ENCODE peak calls at places on chromosomes 3 and 15, in six cellular contexts. One of them, this sample, is unnamed.

GRCh38 chr3:57007513-57008415 is 52.7 kb upstream of the SPATA12 start:
- DNase-seq in anterior cingulate cortex: no peak
- DNase-seq in left cardiac atrium: peak; percentile 75
- DNase-seq in NCI-H1694: no peak
- DNase-seq in head of caudate nucleus: peak; percentile 67
- DNase-seq in cardiac muscle cell: peak; percentile 92
- DNase-seq in this sample: peak; percentile 75

GRCh38 chr15:33188654-33189257 is 5.8 kb downstream of the FMN1 start:
- DNase-seq in cardiac muscle cell: no peak
- DNase-seq in left cardiac atrium: no peak
- DNase-seq in anterior cingulate cortex: no peak
- DNase-seq in head of caudate nucleus: no peak
- DNase-seq in NCI-H1694: no peak
- DNase-seq in this sample: no peak

GRCh38 chr3:148147896-148148295 is 549.8 kb upstream of the AGTR1 start:
- DNase-seq in left cardiac atrium: no peak
- DNase-seq in cardiac muscle cell: peak; percentile 12
- DNase-seq in NCI-H1694: no peak
- DNase-seq in anterior cingulate cortex: no peak
- DNase-seq in head of caudate nucleus: no peak
- DNase-seq in this sample: no peak

GRCh38 chr3:126755866-126756265 is 51.8 kb downstream of the CHCHD6 start:
- DNase-seq in NCI-H1694: no peak
- DNase-seq in anterior cingulate cortex: no peak
- DNase-seq in left cardiac atrium: no peak
- DNase-seq in cardiac muscle cell: no peak
- DNase-seq in head of caudate nucleus: no peak
- DNase-seq in this sample: no peak

GRCh38 chr3:39148116-39149058 is 5.0 kb downstream of the CSRNP1 start:
- DNase-seq in cardiac muscle cell: peak; percentile 54
- DNase-seq in head of caudate nucleus: no peak
- DNase-seq in left cardiac atrium: peak; percentile 20
- DNase-seq in NCI-H1694: no peak
- DNase-seq in anterior cingulate cortex: no peak
- DNase-seq in this sample: no peak

GRCh38 chr3:189776163-189776824 is 145.1 kb downstream of the TP63 start:
- DNase-seq in anterior cingulate cortex: no peak
- DNase-seq in head of caudate nucleus: no peak
- DNase-seq in left cardiac atrium: no peak
- DNase-seq in cardiac muscle cell: no peak
- DNase-seq in NCI-H1694: no peak
- DNase-seq in this sample: no peak

GRCh38 chr15:86432861-86433260 is 353.2 kb downstream of the AGBL1 start:
- DNase-seq in anterior cingulate cortex: no peak
- DNase-seq in head of caudate nucleus: no peak
- DNase-seq in left cardiac atrium: no peak
- DNase-seq in NCI-H1694: no peak
- DNase-seq in cardiac muscle cell: no peak
- DNase-seq in this sample: no peak

GRCh38 chr3:152318512-152318911 is 49.8 kb downstream of the MBNL1 start:
- DNase-seq in left cardiac atrium: no peak
- DNase-seq in NCI-H1694: no peak
- DNase-seq in cardiac muscle cell: no peak
- DNase-seq in head of caudate nucleus: no peak
- DNase-seq in anterior cingulate cortex: no peak
- DNase-seq in this sample: no peak

GRCh38 chr15:77650285-77650684 is 17.6 kb upstream of the LINGO1 start:
- DNase-seq in NCI-H1694: peak; percentile 7
- DNase-seq in head of caudate nucleus: no peak
- DNase-seq in left cardiac atrium: no peak
- DNase-seq in cardiac muscle cell: peak; percentile 28
- DNase-seq in anterior cingulate cortex: no peak
- DNase-seq in this sample: peak; percentile 27

GRCh38 chr3:13137808-13138565 is 64.8 kb upstream of the IQSEC1 start:
- DNase-seq in left cardiac atrium: no peak
- DNase-seq in cardiac muscle cell: no peak
- DNase-seq in anterior cingulate cortex: no peak
- DNase-seq in head of caudate nucleus: no peak
- DNase-seq in NCI-H1694: no peak
- DNase-seq in this sample: no peak